ENCODE peak calls at places on chromosome 6, in four cellular contexts. C is GM12878, V is IMR-90, W is K562. J is an unnamed sample.

GRCh38 chr6:138226011-138226410 is 7.7 kb upstream of the PBOV1 start:
- DNase-seq in C (no peak), V (no peak), W (no peak), J (no peak)

GRCh38 chr6:37878150-37878710 is 58.7 kb downstream of the ZFAND3 start:
- DNase-seq in C (no peak), V (peak; percentile 42), W (no peak), J (no peak)

GRCh38 chr6:124719951-124720350 is 242.3 kb upstream of the RNF217 start:
- DNase-seq in C (no peak), V (no peak), W (no peak), J (no peak)

GRCh38 chr6:161631676-161632194 is 357.9 kb upstream of the AGPAT4 start:
- DNase-seq in C (no peak), V (no peak), W (no peak), J (peak; percentile 6)

GRCh38 chr6:163415176-163415619 is 680 bp downstream of the QKI start:
- DNase-seq in C (no peak), V (no peak), W (peak; percentile 42), J (no peak)

GRCh38 chr6:100376103-100376502 is 88.6 kb downstream of the SIM1 start:
- DNase-seq in C (no peak), V (no peak), W (no peak), J (no peak)

GRCh38 chr6:104064876-104065275 is 794.8 kb downstream of the HACE1 start:
- DNase-seq in C (no peak), V (no peak), W (no peak), J (no peak)

GRCh38 chr6:7787731-7788130 is 61.8 kb downstream of the BMP6 start:
- DNase-seq in C (no peak), V (no peak), W (no peak), J (no peak)

GRCh38 chr6:31402324-31403282 is 792 bp upstream of the MICA start:
- DNase-seq in C (no peak), V (no peak), W (peak; percentile 52), J (no peak)

GRCh38 chr6:148329568-148330299 is 12.9 kb upstream of the SASH1 start:
- DNase-seq in C (no peak), V (peak; percentile 89), W (no peak), J (peak; percentile 83)

GRCh38 chr6:4281341-4282293 is 146.2 kb upstream of the ECI2 start:
- DNase-seq in C (peak; percentile 53), V (peak; percentile 62), W (no peak), J (peak; percentile 64)

GRCh38 chr6:160120087-160120486 is 1.5 kb upstream of the SLC22A1 start:
- DNase-seq in C (no peak), V (no peak), W (no peak), J (no peak)

GRCh38 chr6:133512410-133513016 is 271.4 kb downstream of the EYA4 start:
- DNase-seq in C (no peak), V (peak; percentile 67), W (peak; percentile 42), J (peak; percentile 60)

GRCh38 chr6:44478591-44479254 is 91.2 kb downstream of the CDC5L start:
- DNase-seq in C (no peak), V (no peak), W (no peak), J (no peak)

GRCh38 chr6:8131265-8131897 is 29.0 kb upstream of the EEF1E1 start:
- DNase-seq in C (no peak), V (peak; percentile 70), W (peak; percentile 75), J (peak; percentile 65)

GRCh38 chr6:28811873-28812272 is 111.9 kb downstream of the TRIM27 start:
- DNase-seq in C (no peak), V (peak; percentile 27), W (peak; percentile 81), J (no peak)

GRCh38 chr6:28810655-28811053 is 113.1 kb downstream of the TRIM27 start:
- DNase-seq in C (no peak), V (no peak), W (peak; percentile 52), J (no peak)

GRCh38 chr6:28807682-28808280 is 116.0 kb downstream of the TRIM27 start:
- DNase-seq in C (no peak), V (peak; percentile 69), W (peak; percentile 95), J (peak; percentile 53)

GRCh38 chr6:28808383-28808782 is 115.4 kb downstream of the TRIM27 start:
- DNase-seq in C (no peak), V (no peak), W (peak; percentile 68), J (no peak)

DNA sequence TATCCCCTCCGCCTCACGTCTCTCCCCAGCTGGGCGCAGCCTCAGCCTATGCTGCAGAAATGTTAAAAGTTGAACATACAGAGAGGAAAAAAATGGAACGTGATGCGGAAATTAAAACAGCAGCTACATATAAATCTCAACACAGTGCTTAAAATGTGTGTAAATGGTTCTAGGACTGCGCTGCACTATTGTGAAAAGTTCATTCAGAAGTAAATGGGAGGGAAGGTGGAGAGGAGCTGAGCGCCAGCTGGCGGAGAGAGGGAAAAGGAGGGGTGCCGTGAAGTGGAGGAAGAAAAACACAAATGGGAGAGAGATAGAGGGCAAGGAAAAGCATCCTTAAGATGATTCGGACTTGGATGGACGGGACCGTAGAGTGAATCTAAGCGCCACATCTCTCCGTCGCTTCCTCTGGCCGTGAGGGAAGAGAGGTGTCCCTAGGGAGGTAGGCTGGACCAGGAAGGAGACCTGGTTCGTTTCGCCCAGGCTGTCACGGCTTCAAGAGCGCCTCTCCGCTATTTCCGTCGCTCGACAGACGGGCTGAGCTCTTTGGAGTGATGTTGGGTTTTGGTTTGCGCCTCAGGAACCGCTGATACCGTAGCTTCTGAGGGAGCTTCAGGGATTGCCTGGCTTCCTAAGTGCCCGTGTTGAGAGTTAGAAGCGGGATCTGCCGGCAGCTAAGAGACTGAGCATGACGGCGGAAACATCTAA is 113.7 kb downstream of the TRIM27 start:
- DNase-seq in C (no peak), V (no peak), W (peak; percentile 77), J (no peak)
- TF ChIP-seq FOS in C (no peak), V (no peak), W (no peak), J (no peak)

DNA sequence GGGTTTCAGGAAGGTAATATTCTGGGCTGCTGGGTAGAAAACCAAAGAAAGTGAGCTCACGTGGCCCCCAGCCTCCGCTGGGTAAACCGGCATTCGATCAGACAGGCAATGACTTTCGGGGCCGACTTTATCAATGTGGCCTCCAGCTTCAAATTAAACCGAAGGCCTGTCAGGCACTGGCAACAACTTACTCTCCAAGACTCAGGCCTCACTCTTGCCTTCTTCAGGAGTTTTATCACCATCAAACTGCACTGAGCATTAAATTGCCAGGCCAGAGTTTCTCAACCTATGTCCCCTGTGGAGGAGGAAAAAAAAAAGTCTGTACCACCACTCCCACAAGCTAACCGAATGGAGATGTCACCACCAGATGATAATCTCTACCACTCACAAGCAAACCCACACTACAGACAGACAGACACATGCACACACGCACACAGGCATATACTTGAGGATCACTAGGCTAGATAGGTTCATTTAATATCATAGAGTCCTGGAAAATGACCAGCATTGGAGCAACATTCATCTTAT is 1.1 kb upstream of the MBOAT1 start:
- DNase-seq in C (no peak), V (no peak), W (peak; percentile 72), J (no peak)
- H3K9ac ChIP-seq in C (peak overlapping the region; percentile 82), V (peak overlapping the region; percentile 81), W (peak overlapping the region; percentile 82), J (peak overlapping the region; percentile 56)

GRCh38 chr6:165566088-165566828 is 96.8 kb downstream of the PDE10A start:
- DNase-seq in C (no peak), V (no peak), W (no peak), J (no peak)

GRCh38 chr6:165571721-165572132 is 91.3 kb downstream of the PDE10A start:
- DNase-seq in C (no peak), V (peak; percentile 76), W (no peak), J (no peak)

GRCh38 chr6:165573671-165574070 is 89.4 kb downstream of the PDE10A start:
- DNase-seq in C (no peak), V (peak; percentile 92), W (no peak), J (peak; percentile 97)

GRCh38 chr6:165571068-165571682 is 91.9 kb downstream of the PDE10A start:
- DNase-seq in C (no peak), V (peak; percentile 93), W (no peak), J (no peak)

DNA sequence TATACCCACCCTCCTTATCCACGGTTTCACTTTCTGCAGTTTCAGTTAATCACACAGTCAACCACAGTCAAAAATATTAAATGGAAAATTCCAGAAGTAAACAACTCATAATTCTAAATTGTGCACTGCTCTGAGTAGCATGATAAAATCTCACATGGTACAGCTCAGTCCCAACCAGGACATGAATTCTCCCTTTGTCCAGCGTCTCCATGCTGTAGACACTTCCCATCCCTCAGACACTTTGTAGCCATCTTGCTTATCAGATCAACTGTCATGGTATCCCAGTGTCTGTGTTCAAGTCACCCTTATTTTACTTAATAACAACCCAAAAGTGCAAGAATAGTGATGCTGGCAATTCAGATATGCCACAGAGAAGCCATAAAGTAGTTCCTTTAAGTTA is 94.7 kb downstream of the PDE10A start:
- DNase-seq in C (no peak), V (no peak), W (no peak), J (no peak)
- TF ChIP-seq FOS in C (no peak), V (no peak), W (no peak), J (no peak)

DNA sequence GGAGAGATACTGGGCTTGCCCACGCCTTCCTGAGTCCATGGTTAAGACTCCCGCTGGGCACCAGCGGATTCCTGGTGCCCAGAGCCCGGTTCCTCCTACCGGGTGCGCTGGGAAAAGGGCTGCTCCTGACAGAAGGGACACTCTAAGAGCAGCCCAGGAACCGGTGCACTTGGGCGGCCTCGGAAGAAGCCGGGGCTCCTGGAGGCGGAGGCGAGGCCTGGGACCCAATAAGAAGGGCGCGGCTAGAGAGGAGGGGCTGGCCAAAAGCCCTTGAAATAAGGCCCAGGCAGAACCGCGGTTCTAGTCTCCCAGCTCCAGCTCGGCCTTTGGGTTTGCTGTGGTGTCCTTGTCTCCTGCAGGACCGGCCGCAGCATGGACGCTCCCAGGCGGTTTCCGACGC is at the start of gene KHDC3L:
- DNase-seq in C (no peak), V (no peak), W (no peak), J (no peak)
- H3K9ac ChIP-seq in C (no peak within 1 kb of the TSS), V (no peak within 1 kb of the TSS), W (no peak within 1 kb of the TSS), J (no peak within 1 kb of the TSS)